ENCODE peak calls at places on chromosomes 5 and 9, in seven cellular contexts. X, G, T, J, M, I and C are unnamed samples.
A peak's percentile ranks its signal among the peaks of the same experiment; 100 is the strongest.

GRCh38 chr5:115452791-115453190 is 91.8 kb downstream of the FEM1C start:
- DNase-seq in X (no peak), G (no peak), T (no peak), J (no peak), M (no peak), I (no peak), C (no peak)

GRCh38 chr5:8363133-8363532 is 494.2 kb downstream of the MTRR start:
- DNase-seq in X (no peak), G (no peak), T (no peak), J (no peak), M (no peak), I (no peak), C (peak; percentile 47)

GRCh38 chr5:149886697-149887470 is 57.7 kb downstream of the PDE6A start:
- DNase-seq in X (no peak), G (no peak), T (no peak), J (no peak), M (no peak), I (no peak), C (no peak)

GRCh38 chr5:31664566-31664965 is 25.6 kb downstream of the PDZD2 start:
- DNase-seq in X (no peak), G (no peak), T (no peak), J (no peak), M (peak; percentile 74), I (no peak), C (no peak)

GRCh38 chr5:75243100-75243499 is 6.4 kb upstream of the ANKRD31 start:
- DNase-seq in X (no peak), G (no peak), T (no peak), J (no peak), M (no peak), I (no peak), C (no peak)

GRCh38 chr9:98610196-98610595 is 98.5 kb downstream of the GABBR2 start:
- DNase-seq in X (no peak), G (no peak), T (no peak), J (no peak), M (no peak), I (no peak), C (no peak)

GRCh38 chr9:6006968-6007769 is 8.3 kb downstream of the RANBP6 start:
- DNase-seq in X (peak; percentile 90), G (peak; percentile 72), T (peak; percentile 88), J (peak; percentile 96), M (peak; percentile 93), I (peak; percentile 95), C (peak; percentile 98)

GRCh38 chr5:36691241-36691640 is 84.8 kb downstream of the SLC1A3 start:
- DNase-seq in X (no peak), G (no peak), T (no peak), J (no peak), M (no peak), I (no peak), C (no peak)

GRCh38 chr9:137982132-137982666 is 104.6 kb downstream of the CACNA1B start:
- DNase-seq in X (peak; percentile 53), G (no peak), T (no peak), J (no peak), M (peak; percentile 54), I (no peak), C (peak; percentile 64)

GRCh38 chr9:110700953-110701352 is 32.4 kb downstream of the MUSK start:
- DNase-seq in X (no peak), G (no peak), T (no peak), J (no peak), M (no peak), I (no peak), C (no peak)

GRCh38 chr5:98769256-98770157 is 4.0 kb upstream of the RGMB start:
- DNase-seq in X (peak; percentile 76), G (peak; percentile 27), T (peak; percentile 38), J (peak; percentile 86), M (peak; percentile 16), I (peak; percentile 49), C (no peak)

GRCh38 chr9:91720746-91721705 is 229.0 kb downstream of the ROR2 start:
- DNase-seq in X (no peak), G (no peak), T (no peak), J (no peak), M (no peak), I (no peak), C (no peak)

GRCh38 chr5:97714426-97714825 is 531.4 kb upstream of the RIOK2 start:
- DNase-seq in X (no peak), G (no peak), T (no peak), J (no peak), M (no peak), I (no peak), C (no peak)

GRCh38 chr9:15317836-15318235 is 10.8 kb upstream of the TTC39B start:
- DNase-seq in X (no peak), G (no peak), T (no peak), J (no peak), M (no peak), I (no peak), C (no peak)

GRCh38 chr5:54883374-54884194 is 101.8 kb downstream of the ESM1 start:
- DNase-seq in X (peak; percentile 84), G (peak; percentile 51), T (peak; percentile 50), J (peak; percentile 86), M (no peak), I (peak; percentile 29), C (no peak)

GRCh38 chr5:156896545-156896944 is 46.5 kb downstream of the PPP1R2B start:
- DNase-seq in X (no peak), G (no peak), T (no peak), J (no peak), M (no peak), I (no peak), C (no peak)

GRCh38 chr5:127061956-127062355 is 11.3 kb downstream of the C5orf63 start:
- DNase-seq in X (no peak), G (no peak), T (no peak), J (no peak), M (no peak), I (no peak), C (no peak)

GRCh38 chr5:32828492-32828891 is 117.4 kb downstream of the NPR3 start:
- DNase-seq in X (no peak), G (no peak), T (no peak), J (no peak), M (no peak), I (no peak), C (no peak)

GRCh38 chr9:16060457-16061129 is 507.8 kb downstream of the CCDC171 start:
- DNase-seq in X (no peak), G (no peak), T (no peak), J (no peak), M (no peak), I (no peak), C (no peak)

GRCh38 chr5:89878140-89878570 is 531.4 kb downstream of the CETN3 start:
- DNase-seq in X (no peak), G (no peak), T (no peak), J (no peak), M (peak; percentile 5), I (no peak), C (no peak)

GRCh38 chr9:124329996-124330714 is 72.4 kb downstream of the NEK6 start:
- DNase-seq in X (no peak), G (no peak), T (no peak), J (peak; percentile 63), M (no peak), I (no peak), C (no peak)

GRCh38 chr9:120345379-120345778 is 234.6 kb downstream of the CDK5RAP2 start:
- DNase-seq in X (no peak), G (no peak), T (no peak), J (no peak), M (no peak), I (no peak), C (no peak)

DNA sequence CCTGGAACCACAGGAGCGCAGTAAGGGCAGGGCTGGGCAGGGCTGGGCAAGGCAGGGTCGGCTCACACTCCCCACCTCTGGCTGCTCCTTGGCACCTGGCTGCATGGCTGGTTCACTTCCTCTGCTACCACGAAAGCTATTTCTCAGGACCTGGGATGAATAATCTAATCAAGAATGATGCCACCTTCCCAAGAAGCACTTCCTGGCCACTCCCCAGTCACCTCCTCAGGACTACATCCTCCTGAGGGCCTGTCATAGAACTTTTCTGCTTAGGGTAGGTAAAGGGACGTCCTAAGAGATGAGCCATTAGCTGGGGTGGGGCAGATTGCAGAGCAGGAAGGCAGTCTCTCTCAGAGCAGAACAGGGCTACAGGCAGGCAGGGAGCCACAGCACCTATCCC is 288.2 kb upstream of the MAP3K1 start:
- DNase-seq in X (no peak), G (no peak), T (no peak), J (peak; percentile 39), M (no peak), I (no peak), C (no peak)
- TF ChIP-seq EP300 in X (no peak), G (no peak), T (no peak), J (no peak), M (no peak), I (no peak), C (no peak)

GRCh38 chr5:107104040-107104773 is 566.5 kb downstream of the EFNA5 start:
- DNase-seq in X (no peak), G (no peak), T (no peak), J (no peak), M (no peak), I (no peak), C (no peak)

GRCh38 chr5:107104774-107105050 is 566.0 kb downstream of the EFNA5 start:
- DNase-seq in X (no peak), G (no peak), T (no peak), J (no peak), M (peak; percentile 44), I (no peak), C (no peak)

GRCh38 chr5:107103522-107103921 is 567.2 kb downstream of the EFNA5 start:
- DNase-seq in X (no peak), G (no peak), T (no peak), J (no peak), M (no peak), I (no peak), C (no peak)

GRCh38 chr5:107112207-107112606 is 558.5 kb downstream of the EFNA5 start:
- DNase-seq in X (no peak), G (no peak), T (no peak), J (no peak), M (no peak), I (no peak), C (no peak)

GRCh38 chr5:107108111-107108510 is 562.6 kb downstream of the EFNA5 start:
- DNase-seq in X (no peak), G (no peak), T (no peak), J (no peak), M (no peak), I (no peak), C (no peak)
- H3K4me3 ChIP-seq in X (no peak overlapping the region), G (no peak overlapping the region), T (no peak overlapping the region), J (no peak overlapping the region), M (no peak overlapping the region), I (no peak overlapping the region), C (no peak overlapping the region)

GRCh38 chr5:121731377-121731776 is 120.3 kb upstream of the FTMT start:
- DNase-seq in X (no peak), G (no peak), T (no peak), J (no peak), M (no peak), I (no peak), C (no peak)
- H3K4me1 ChIP-seq in X (no peaks in the 10 kb centered on the region), G (no peaks in the 10 kb centered on the region), T (no peaks in the 10 kb centered on the region), J (no peaks in the 10 kb centered on the region), M (no peaks in the 10 kb centered on the region), I (no peaks in the 10 kb centered on the region), C (no peaks in the 10 kb centered on the region)

GRCh38 chr9:83707518-83707767 is 315 bp downstream of the UBQLN1 start:
- DNase-seq in X (no peak), G (peak; percentile 46), T (peak; percentile 75), J (peak; percentile 95), M (no peak), I (no peak), C (peak; percentile 93)

GRCh38 chr9:83708515-83709158 is 879 bp upstream of the UBQLN1 start:
- DNase-seq in X (peak; percentile 91), G (peak; percentile 84), T (peak; percentile 65), J (peak; percentile 40), M (peak; percentile 70), I (peak; percentile 81), C (peak; percentile 92)

GRCh38 chr9:83706703-83707517 is 848 bp downstream of the UBQLN1 start:
- DNase-seq in X (peak; percentile 71), G (peak; percentile 14), T (peak; percentile 34), J (peak; percentile 89), M (peak; percentile 28), I (peak; percentile 35), C (no peak)

GRCh38 chr9:83707768-83708514 is at the start of gene UBQLN1:
- DNase-seq in X (peak; percentile 98), G (peak; percentile 97), T (peak; percentile 96), J (peak; percentile 98), M (peak; percentile 95), I (peak; percentile 95), C (peak; percentile 98)
- TF ChIP-seq EP300 in X (no peak), G (peak; percentile 97), T (no peak), J (no peak), M (no peak), I (no peak), C (no peak)